ENCODE peak calls at places on chromosomes 13 and 19, in four cellular contexts. D is H1, V is mesendoderm, P is H9. E is an unnamed sample.

GRCh38 chr19:44705502-44706010 is 6.6 kb downstream of the CEACAM16 start:
- DNase-seq in V (no peak), D (no peak), P (no peak), E (no peak)

GRCh38 chr19:40827386-40828247 is 22.6 kb downstream of the CYP2A6 start:
- DNase-seq in V (no peak), D (no peak), P (peak; percentile 18), E (no peak)

GRCh38 chr13:24618219-24618955 is 61.8 kb upstream of the ATP12A start:
- DNase-seq in P (no peak), D (no peak), V (no peak), E (no peak)

GRCh38 chr13:48761256-48761655 is 107.5 kb downstream of the CYSLTR2 start:
- DNase-seq in D (no peak), V (no peak), P (no peak), E (peak; percentile 58)

GRCh38 chr19:36032251-36033104 is at the start of gene CLIP3:
- DNase-seq in V (peak; percentile 77), P (peak; percentile 83), D (no peak), E (peak; percentile 62)

GRCh38 chr13:96781141-96781540 is 213.1 kb downstream of the OXGR1 start:
- DNase-seq in P (no peak), D (no peak), V (no peak), E (no peak)

GRCh38 chr13:112722433-112723250 is 32.8 kb downstream of the ATP11A start:
- DNase-seq in P (no peak), D (no peak), V (peak; percentile 94), E (peak; percentile 98)

GRCh38 chr13:21812192-21812626 is 141.3 kb downstream of the FGF9 start:
- DNase-seq in V (no peak), P (no peak), D (no peak), E (no peak)

GRCh38 chr13:109941221-109941620 is 154.8 kb upstream of the IRS2 start:
- DNase-seq in V (peak; percentile 5), P (no peak), D (no peak), E (no peak)

GRCh38 chr13:98564204-98564603 is 12.7 kb downstream of the STK24 start:
- DNase-seq in P (no peak), D (no peak), V (no peak), E (no peak)

GRCh38 chr13:72208112-72208645 is 341.2 kb upstream of the DACH1 start:
- DNase-seq in D (no peak), P (no peak), V (no peak), E (no peak)

GRCh38 chr19:15631817-15632216 is 8.9 kb upstream of the CYP4F3 start:
- DNase-seq in D (no peak), P (peak; percentile 40), V (peak; percentile 18), E (no peak)

GRCh38 chr13:73767747-73768315 is 366.4 kb downstream of the KLF12 start:
- DNase-seq in D (no peak), P (no peak), V (peak; percentile 74), E (no peak)

GRCh38 chr13:49374585-49375290 is 69.1 kb downstream of the CAB39L start:
- DNase-seq in V (no peak), D (no peak), P (no peak), E (peak; percentile 87)

GRCh38 chr13:22486490-22486889 is 694.3 kb upstream of the SGCG start:
- DNase-seq in P (no peak), V (no peak), D (no peak), E (no peak)

GRCh38 chr19:8611890-8612806 is 1.6 kb upstream of the ADAMTS10 start:
- DNase-seq in V (peak; percentile 79), D (peak; percentile 41), P (peak; percentile 54), E (peak; percentile 66)

GRCh38 chr13:112981361-112981905 is 12.4 kb downstream of the MCF2L start:
- DNase-seq in P (no peak), D (no peak), V (no peak), E (no peak)

GRCh38 chr13:110640591-110641029 is 25.3 kb downstream of the NAXD start:
- DNase-seq in P (peak; percentile 29), D (no peak), V (no peak), E (peak; percentile 60)

GRCh38 chr13:112747256-112747655 is 57.4 kb downstream of the ATP11A start:
- DNase-seq in D (no peak), P (no peak), V (no peak), E (no peak)

GRCh38 chr13:82358284-82358683 is 1524.0 kb downstream of the SLITRK1 start:
- DNase-seq in P (no peak), V (no peak), D (no peak), E (no peak)

GRCh38 chr19:14563989-14564650 is 7.7 kb downstream of the NDUFB7 start:
- DNase-seq in P (peak; percentile 98), D (peak; percentile 83), V (peak; percentile 84), E (no peak)

GRCh38 chr13:112796190-112796915 is 106.5 kb downstream of the ATP11A start:
- DNase-seq in V (no peak), P (no peak), D (no peak), E (no peak)

GRCh38 chr19:45668342-45668871 is 386 bp downstream of the GIPR start:
- DNase-seq in D (no peak), P (no peak), V (no peak), E (no peak)

GRCh38 chr19:54010474-54010873 is 19.0 kb downstream of the CACNG6 start:
- DNase-seq in D (no peak), P (no peak), V (no peak), E (no peak)
- H4K5ac ChIP-seq in D (no peak overlapping the region), P (no peak overlapping the region), V (no peak overlapping the region), E (no peak overlapping the region)

DNA sequence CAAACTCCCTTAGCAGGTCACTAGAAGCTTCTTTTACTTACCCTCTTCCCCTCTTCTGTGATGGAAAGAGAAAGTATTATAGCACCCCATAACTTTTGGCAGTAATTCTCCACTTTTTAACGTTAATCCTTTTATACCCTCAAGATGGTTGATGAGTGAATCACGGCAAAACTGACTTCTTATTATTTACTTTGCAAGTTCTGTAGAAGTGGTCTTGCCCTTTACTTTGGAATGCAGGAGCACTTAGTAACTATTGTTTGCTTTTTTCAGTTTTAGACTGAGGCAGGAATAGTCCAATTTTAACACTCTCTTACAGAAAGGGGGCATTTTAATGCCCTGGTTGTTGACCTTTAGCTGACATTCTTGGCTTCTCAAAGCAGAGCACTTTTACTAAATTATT is 260.1 kb downstream of the LMO7 start:
- DNase-seq in V (no peak), P (no peak), D (no peak), E (peak; percentile 3)
- H4K5ac ChIP-seq in V (no peak overlapping the region), P (no peak overlapping the region), D (no peak overlapping the region), E (no peak overlapping the region)

GRCh38 chr13:87557788-87558187 is 113.4 kb upstream of the SLITRK5 start:
- DNase-seq in V (no peak), P (no peak), D (no peak), E (no peak)

GRCh38 chr13:87554045-87554444 is 117.1 kb upstream of the SLITRK5 start:
- DNase-seq in P (no peak), D (no peak), V (no peak), E (no peak)

DNA sequence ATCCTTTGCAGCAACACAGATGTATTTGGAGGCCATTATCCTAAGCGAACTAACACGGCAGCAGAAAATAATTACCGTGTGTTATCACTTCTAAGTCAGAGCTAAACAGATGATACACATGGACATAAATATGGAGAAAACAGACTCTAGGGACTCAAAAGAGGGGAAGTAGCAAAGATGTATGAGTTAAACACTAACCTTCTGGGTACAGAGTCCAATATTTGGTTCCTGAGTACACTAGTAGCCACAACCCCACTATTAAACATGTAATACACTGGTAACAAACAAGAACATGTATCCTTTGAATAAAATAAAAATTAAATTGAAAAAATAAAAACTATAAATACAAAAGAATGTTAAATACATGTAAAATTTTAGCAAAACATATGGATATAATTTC is 118.0 kb upstream of the SLITRK5 start:
- DNase-seq in P (no peak), V (no peak), D (no peak), E (no peak)
- H4K5ac ChIP-seq in P (no peak overlapping the region), V (no peak overlapping the region), D (no peak overlapping the region), E (no peak overlapping the region)

DNA sequence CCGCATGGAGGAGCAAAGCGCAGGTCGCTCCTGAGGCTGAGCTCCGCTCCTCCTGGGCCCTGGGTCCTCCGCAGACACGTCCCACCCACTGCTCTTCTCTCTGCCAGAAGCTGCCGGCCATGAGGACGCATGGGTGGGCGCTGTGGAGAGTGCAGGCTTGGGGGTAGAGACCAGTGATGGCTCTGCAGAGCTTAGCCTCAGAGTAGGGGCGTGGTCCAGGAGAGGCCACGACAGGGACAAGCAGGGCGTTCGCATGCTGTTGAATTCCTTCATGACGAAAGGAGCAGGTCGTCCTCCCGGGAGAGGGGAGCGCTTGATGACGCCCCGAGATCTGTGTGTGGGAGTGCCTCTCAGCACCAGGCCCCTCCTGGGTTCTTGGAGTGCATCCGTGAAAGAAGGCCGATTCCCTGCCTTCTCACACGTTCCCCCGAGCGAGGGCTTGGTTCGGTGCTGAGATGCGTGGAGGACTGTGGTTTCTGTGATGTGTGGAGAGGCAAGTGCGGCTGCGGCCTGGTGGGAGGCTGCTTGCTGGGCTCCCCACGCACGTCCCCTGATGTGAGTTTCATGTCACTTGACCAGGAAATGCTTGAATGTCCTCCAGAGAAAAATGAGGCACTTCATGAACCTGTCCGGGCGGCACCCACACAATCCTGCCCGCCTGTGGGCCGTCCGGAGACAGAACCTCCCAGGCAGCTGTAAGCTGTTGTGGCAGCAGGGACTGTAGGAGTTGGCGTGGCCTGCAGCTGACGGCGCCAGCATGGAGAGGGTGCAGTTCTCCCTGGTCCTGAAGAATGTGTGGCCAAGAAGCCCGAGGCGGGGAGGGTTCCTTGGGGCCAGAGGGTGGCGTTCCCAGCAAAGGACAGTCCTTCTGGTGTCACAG is 4.5 kb downstream of the SF3A2 start:
- DNase-seq in P (no peak), V (no peak), D (no peak), E (no peak)
- H4K5ac ChIP-seq in P (no peak overlapping the region), V (no peak overlapping the region), D (no peak overlapping the region), E (no peak overlapping the region)

GRCh38 chr13:66922444-66922843 is 307.7 kb downstream of the PCDH9 start:
- DNase-seq in V (no peak), P (no peak), D (no peak), E (no peak)
- H4K5ac ChIP-seq in V (no peak overlapping the region), P (no peak overlapping the region), D (no peak overlapping the region), E (no peak overlapping the region)

GRCh38 chr13:66563076-66563475 is 667.1 kb downstream of the PCDH9 start:
- DNase-seq in V (peak; percentile 40), P (no peak), D (no peak), E (peak; percentile 16)

GRCh38 chr13:66565261-66565660 is 664.9 kb downstream of the PCDH9 start:
- DNase-seq in V (no peak), P (no peak), D (no peak), E (no peak)

DNA sequence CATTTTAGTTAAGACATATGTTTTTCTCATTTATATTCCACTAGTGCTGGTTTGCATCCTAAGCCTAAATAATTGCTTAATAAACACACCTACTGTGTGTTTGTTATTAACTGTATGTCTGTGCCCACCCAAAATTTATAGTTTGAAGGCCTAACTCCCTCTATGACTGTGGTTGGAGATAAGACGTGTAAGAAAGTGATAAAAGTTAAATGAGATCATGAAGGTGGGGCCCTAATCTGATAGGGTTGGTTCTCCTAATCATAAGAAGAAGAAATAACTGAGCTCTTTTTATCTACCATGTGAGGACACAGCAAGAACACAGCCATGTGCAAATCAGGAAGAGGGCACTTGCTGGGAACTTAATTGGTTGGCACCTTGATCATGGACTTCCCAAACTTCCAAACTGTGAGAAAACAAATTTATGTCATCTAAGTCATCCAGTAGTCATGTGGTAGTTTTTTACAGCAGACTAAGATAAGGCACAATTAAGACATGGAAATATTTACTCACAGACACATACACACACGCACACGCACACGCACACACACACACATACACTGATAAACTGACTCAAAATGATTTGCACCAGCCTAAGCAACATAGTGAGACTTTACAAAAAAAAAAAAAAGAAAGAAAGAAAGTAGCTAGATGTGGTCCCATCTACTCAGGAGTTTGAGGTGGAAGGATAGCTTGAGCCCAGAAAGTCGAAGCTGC is 662.1 kb downstream of the PCDH9 start:
- DNase-seq in V (peak; percentile 37), P (no peak), D (no peak), E (no peak)
- H4K5ac ChIP-seq in V (no peak overlapping the region), P (no peak overlapping the region), D (no peak overlapping the region), E (no peak overlapping the region)

E was measured in IMR-90.